ENCODE peak calls at places on chromosomes 13 and 19, in eight cellular contexts. One of them, this sample, is unnamed.

GRCh38 chr19:8441725-8442544 is 2.8 kb upstream of the HNRNPM start:
- DNase-seq in foreskin fibroblast: peak
- DNase-seq in choroid plexus epithelial cell: no peak
- DNase-seq in astrocyte: no peak
- DNase-seq in HCT116: no peak
- DNase-seq in endothelial cell: no peak
- DNase-seq in astrocyte of the cerebellum: no peak
- DNase-seq in BE2C: no peak
- DNase-seq in this sample: no peak

GRCh38 chr13:37109080-37109678 is 3.7 kb upstream of the CSNK1A1L start:
- DNase-seq in choroid plexus epithelial cell: peak
- DNase-seq in astrocyte of the cerebellum: peak
- DNase-seq in HCT116: no peak
- DNase-seq in BE2C: no peak
- DNase-seq in endothelial cell: peak
- DNase-seq in astrocyte: peak
- DNase-seq in foreskin fibroblast: peak
- DNase-seq in this sample: no peak

GRCh38 chr19:45505151-45505995 is 1.9 kb upstream of the VASP start:
- DNase-seq in endothelial cell: no peak
- DNase-seq in HCT116: no peak
- DNase-seq in BE2C: no peak
- DNase-seq in choroid plexus epithelial cell: peak
- DNase-seq in astrocyte of the cerebellum: no peak
- DNase-seq in astrocyte: peak
- DNase-seq in foreskin fibroblast: peak
- DNase-seq in this sample: no peak

GRCh38 chr13:61052175-61052574 is 363.5 kb downstream of the PCDH20 start:
- DNase-seq in HCT116: no peak
- DNase-seq in astrocyte: no peak
- DNase-seq in foreskin fibroblast: no peak
- DNase-seq in astrocyte of the cerebellum: no peak
- DNase-seq in endothelial cell: no peak
- DNase-seq in BE2C: no peak
- DNase-seq in choroid plexus epithelial cell: no peak
- DNase-seq in this sample: no peak

GRCh38 chr19:7328647-7329046 is 20.1 kb upstream of the ARHGEF18 start:
- DNase-seq in foreskin fibroblast: no peak
- DNase-seq in BE2C: no peak
- DNase-seq in astrocyte: no peak
- DNase-seq in choroid plexus epithelial cell: no peak
- DNase-seq in endothelial cell: no peak
- DNase-seq in astrocyte of the cerebellum: no peak
- DNase-seq in HCT116: no peak
- DNase-seq in this sample: no peak

GRCh38 chr19:32976223-32976805 is 4.3 kb downstream of the FAAP24 start:
- DNase-seq in choroid plexus epithelial cell: peak
- DNase-seq in astrocyte: peak
- DNase-seq in BE2C: peak
- DNase-seq in endothelial cell: peak
- DNase-seq in astrocyte of the cerebellum: peak
- DNase-seq in foreskin fibroblast: peak
- DNase-seq in HCT116: peak
- DNase-seq in this sample: peak

GRCh38 chr19:47032171-47032811 is 12.7 kb downstream of the NPAS1 start:
- DNase-seq in endothelial cell: peak
- DNase-seq in astrocyte of the cerebellum: no peak
- DNase-seq in BE2C: peak
- DNase-seq in foreskin fibroblast: peak
- DNase-seq in HCT116: peak
- DNase-seq in choroid plexus epithelial cell: peak
- DNase-seq in astrocyte: no peak
- DNase-seq in this sample: no peak

GRCh38 chr13:90154311-90154960 is 1193.1 kb upstream of the MIR17HG start:
- DNase-seq in astrocyte of the cerebellum: no peak
- DNase-seq in endothelial cell: no peak
- DNase-seq in foreskin fibroblast: no peak
- DNase-seq in astrocyte: peak
- DNase-seq in choroid plexus epithelial cell: no peak
- DNase-seq in HCT116: no peak
- DNase-seq in BE2C: peak
- DNase-seq in this sample: no peak

GRCh38 chr19:38155453-38155852 is 68.6 kb downstream of the DPF1 start:
- DNase-seq in astrocyte: no peak
- DNase-seq in choroid plexus epithelial cell: peak
- DNase-seq in endothelial cell: no peak
- DNase-seq in astrocyte of the cerebellum: no peak
- DNase-seq in BE2C: no peak
- DNase-seq in foreskin fibroblast: peak
- DNase-seq in HCT116: no peak
- DNase-seq in this sample: no peak

GRCh38 chr19:48817585-48818124 is 6.8 kb upstream of the BCAT2 start:
- DNase-seq in HCT116: no peak
- DNase-seq in endothelial cell: no peak
- DNase-seq in astrocyte of the cerebellum: no peak
- DNase-seq in choroid plexus epithelial cell: no peak
- DNase-seq in foreskin fibroblast: no peak
- DNase-seq in astrocyte: no peak
- DNase-seq in BE2C: no peak
- DNase-seq in this sample: no peak

GRCh38 chr19:15640294-15640903 is at the start of gene CYP4F3:
- DNase-seq in choroid plexus epithelial cell: no peak
- DNase-seq in HCT116: peak
- DNase-seq in endothelial cell: no peak
- DNase-seq in astrocyte: no peak
- DNase-seq in astrocyte of the cerebellum: no peak
- DNase-seq in foreskin fibroblast: no peak
- DNase-seq in BE2C: peak
- DNase-seq in this sample: no peak

GRCh38 chr19:5282926-5283325 is 57.7 kb downstream of the PTPRS start:
- DNase-seq in foreskin fibroblast: no peak
- DNase-seq in HCT116: no peak
- DNase-seq in astrocyte of the cerebellum: no peak
- DNase-seq in endothelial cell: no peak
- DNase-seq in choroid plexus epithelial cell: no peak
- DNase-seq in astrocyte: no peak
- DNase-seq in BE2C: no peak
- DNase-seq in this sample: no peak
- TF ChIP-seq CTCF in foreskin fibroblast: no peak
- TF ChIP-seq CTCF in HCT116: no peak
- TF ChIP-seq CTCF in astrocyte of the cerebellum: no peak
- TF ChIP-seq CTCF in endothelial cell: no peak
- TF ChIP-seq CTCF in choroid plexus epithelial cell: no peak
- TF ChIP-seq CTCF in astrocyte: no peak
- TF ChIP-seq CTCF in BE2C: no peak
- TF ChIP-seq CTCF in this sample: no peak

DNA sequence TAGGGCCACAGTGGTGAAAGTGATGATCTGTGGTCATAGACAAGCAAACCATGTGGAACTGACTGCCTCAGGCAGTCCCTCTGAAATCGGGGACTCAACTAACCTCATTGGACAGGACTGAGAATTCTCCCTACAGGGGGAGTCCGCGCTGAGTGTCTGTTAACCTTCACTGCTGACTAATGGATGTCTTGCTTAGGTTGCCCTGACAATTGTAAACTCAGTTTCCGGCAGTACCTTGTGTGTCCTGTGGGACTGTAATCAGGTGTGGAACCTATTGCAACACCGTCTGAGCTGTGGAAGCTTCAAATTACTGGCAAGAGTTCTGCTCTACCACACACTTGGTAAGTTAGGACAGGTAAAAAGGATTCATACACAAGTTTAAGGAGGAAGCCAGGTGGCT is 21.8 kb downstream of the ZNF77 start:
- DNase-seq in choroid plexus epithelial cell: peak
- DNase-seq in BE2C: peak
- DNase-seq in astrocyte: no peak
- DNase-seq in endothelial cell: no peak
- DNase-seq in HCT116: no peak
- DNase-seq in astrocyte of the cerebellum: no peak
- DNase-seq in foreskin fibroblast: peak
- DNase-seq in this sample: no peak
- TF ChIP-seq CTCF in choroid plexus epithelial cell: no peak
- TF ChIP-seq CTCF in BE2C: no peak
- TF ChIP-seq CTCF in astrocyte: no peak
- TF ChIP-seq CTCF in endothelial cell: no peak
- TF ChIP-seq CTCF in HCT116: no peak
- TF ChIP-seq CTCF in astrocyte of the cerebellum: no peak
- TF ChIP-seq CTCF in foreskin fibroblast: no peak
- TF ChIP-seq CTCF in this sample: no peak

DNA sequence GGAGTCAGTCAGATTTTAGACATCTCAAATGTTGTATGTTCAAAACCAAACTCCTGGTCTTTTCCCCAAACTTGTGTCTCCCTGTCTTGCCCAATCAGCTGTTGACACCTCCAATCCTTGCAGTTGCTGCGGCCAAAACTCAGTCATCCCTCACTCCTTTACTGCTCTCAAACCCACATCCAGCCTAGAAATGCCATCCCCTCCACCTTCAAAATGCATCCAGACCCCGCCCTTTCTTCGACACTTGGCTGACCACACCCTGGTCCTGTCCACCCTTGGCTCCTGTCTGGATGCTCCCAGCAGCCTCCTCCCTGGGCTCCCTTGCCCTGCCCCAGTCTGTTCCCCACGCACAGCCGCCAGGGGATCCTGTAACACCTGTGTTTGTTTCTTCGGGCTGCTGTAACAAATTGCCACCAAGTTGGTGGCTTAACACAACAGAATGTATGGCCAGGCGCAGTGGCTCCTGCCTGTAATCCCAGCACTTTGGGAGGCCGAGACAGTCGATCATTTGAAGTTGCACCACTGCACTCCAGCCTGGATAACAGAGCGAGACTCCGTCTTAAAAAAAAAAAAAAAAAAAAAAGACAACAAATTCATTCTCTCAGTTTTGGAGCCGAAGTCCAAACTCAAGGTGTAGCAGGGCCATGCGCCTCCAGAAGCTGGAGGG is 11.7 kb downstream of the PLD3 start:
- DNase-seq in choroid plexus epithelial cell: no peak
- DNase-seq in endothelial cell: no peak
- DNase-seq in BE2C: no peak
- DNase-seq in HCT116: no peak
- DNase-seq in astrocyte of the cerebellum: no peak
- DNase-seq in astrocyte: no peak
- DNase-seq in foreskin fibroblast: no peak
- DNase-seq in this sample: no peak
- TF ChIP-seq CTCF in choroid plexus epithelial cell: no peak
- TF ChIP-seq CTCF in endothelial cell: no peak
- TF ChIP-seq CTCF in BE2C: no peak
- TF ChIP-seq CTCF in HCT116: no peak
- TF ChIP-seq CTCF in astrocyte of the cerebellum: no peak
- TF ChIP-seq CTCF in astrocyte: no peak
- TF ChIP-seq CTCF in foreskin fibroblast: no peak
- TF ChIP-seq CTCF in this sample: no peak

DNA sequence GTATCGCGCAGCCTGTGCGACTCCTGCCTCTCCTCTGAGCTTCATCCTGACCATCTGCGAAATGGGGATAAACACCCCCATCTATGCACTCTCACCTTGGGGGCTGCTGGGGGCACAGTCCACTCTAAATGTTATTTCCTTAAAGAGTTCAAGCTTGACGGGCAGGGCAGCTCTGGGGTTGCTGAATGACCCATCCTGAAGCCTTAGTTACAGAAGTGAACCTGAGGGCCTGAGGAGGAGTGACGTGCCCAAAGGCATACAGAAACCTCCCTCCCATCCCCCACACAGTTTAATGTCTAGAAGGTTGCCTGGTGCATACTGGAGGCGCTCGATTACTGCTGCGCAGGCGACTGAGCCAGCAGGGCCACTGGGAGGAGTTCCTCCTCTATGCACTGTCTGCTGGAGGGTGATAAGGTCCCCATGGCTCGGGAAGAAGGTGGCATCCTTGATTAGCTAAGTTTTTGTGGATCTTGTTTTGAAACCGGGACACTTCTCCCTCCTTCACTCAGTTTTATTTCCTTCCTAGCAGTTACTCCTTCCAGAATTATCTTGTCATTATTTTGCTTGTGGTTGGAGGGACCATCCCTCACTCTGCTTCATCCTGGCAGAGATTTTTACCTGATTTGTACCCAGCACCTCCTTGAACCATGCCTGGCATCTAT is 572 bp upstream of the FKBP8 start:
- DNase-seq in endothelial cell: peak
- DNase-seq in astrocyte: peak
- DNase-seq in choroid plexus epithelial cell: peak
- DNase-seq in BE2C: peak
- DNase-seq in astrocyte of the cerebellum: no peak
- DNase-seq in HCT116: peak
- DNase-seq in foreskin fibroblast: peak
- DNase-seq in this sample: no peak
- TF ChIP-seq CTCF in endothelial cell: no peak
- TF ChIP-seq CTCF in astrocyte: no peak
- TF ChIP-seq CTCF in choroid plexus epithelial cell: no peak
- TF ChIP-seq CTCF in BE2C: peak
- TF ChIP-seq CTCF in astrocyte of the cerebellum: no peak
- TF ChIP-seq CTCF in HCT116: peak
- TF ChIP-seq CTCF in foreskin fibroblast: no peak
- TF ChIP-seq CTCF in this sample: no peak